ENCODE peak calls at places on chromosomes 4 and X, in ten cellular contexts. One of them, this sample, is unnamed.

GRCh38 chr4:54439831-54440243 is 210.7 kb downstream of the PDGFRA start:
- DNase-seq in transverse colon: peak; percentile 9
- DNase-seq in brain microvascular endothelial cell: peak; percentile 52
- DNase-seq in BJ: no peak
- DNase-seq in left ventricle myocardium inferior: peak; percentile 17
- DNase-seq in colonic mucosa: peak; percentile 20
- DNase-seq in OCI-LY7: peak; percentile 5
- DNase-seq in WERI-Rb-1: no peak
- DNase-seq in tibial nerve: peak; percentile 26
- DNase-seq in psoas muscle: peak; percentile 52
- DNase-seq in this sample: peak; percentile 40

GRCh38 chr4:70687821-70688794 is at the start of gene UTP3:
- DNase-seq in transverse colon: peak; percentile 96
- DNase-seq in brain microvascular endothelial cell: peak; percentile 98
- DNase-seq in BJ: peak; percentile 98
- DNase-seq in left ventricle myocardium inferior: peak; percentile 94
- DNase-seq in colonic mucosa: peak; percentile 96
- DNase-seq in OCI-LY7: peak; percentile 96
- DNase-seq in WERI-Rb-1: peak; percentile 96
- DNase-seq in tibial nerve: peak; percentile 93
- DNase-seq in psoas muscle: peak; percentile 98
- DNase-seq in this sample: peak; percentile 96

GRCh38 chr4:117064297-117064696 is 21.1 kb downstream of the TRAM1L1 start:
- DNase-seq in transverse colon: no peak
- DNase-seq in brain microvascular endothelial cell: peak; percentile 60
- DNase-seq in BJ: no peak
- DNase-seq in left ventricle myocardium inferior: no peak
- DNase-seq in colonic mucosa: no peak
- DNase-seq in OCI-LY7: no peak
- DNase-seq in WERI-Rb-1: no peak
- DNase-seq in tibial nerve: no peak
- DNase-seq in psoas muscle: no peak
- DNase-seq in this sample: no peak

GRCh38 chr4:101693842-101694398 is 96.6 kb upstream of the BANK1 start:
- DNase-seq in transverse colon: no peak
- DNase-seq in brain microvascular endothelial cell: no peak
- DNase-seq in BJ: no peak
- DNase-seq in left ventricle myocardium inferior: no peak
- DNase-seq in colonic mucosa: no peak
- DNase-seq in OCI-LY7: no peak
- DNase-seq in WERI-Rb-1: peak; percentile 29
- DNase-seq in tibial nerve: no peak
- DNase-seq in psoas muscle: no peak
- DNase-seq in this sample: no peak

GRCh38 chr4:176321589-176321988 is 1.8 kb downstream of the SPCS3 start:
- DNase-seq in transverse colon: no peak
- DNase-seq in brain microvascular endothelial cell: no peak
- DNase-seq in BJ: no peak
- DNase-seq in left ventricle myocardium inferior: no peak
- DNase-seq in colonic mucosa: no peak
- DNase-seq in OCI-LY7: no peak
- DNase-seq in WERI-Rb-1: no peak
- DNase-seq in tibial nerve: no peak
- DNase-seq in psoas muscle: no peak
- DNase-seq in this sample: no peak

GRCh38 chr4:106809083-106809482 is 227.0 kb downstream of the DKK2 start:
- DNase-seq in transverse colon: no peak
- DNase-seq in brain microvascular endothelial cell: peak; percentile 66
- DNase-seq in BJ: no peak
- DNase-seq in left ventricle myocardium inferior: no peak
- DNase-seq in colonic mucosa: no peak
- DNase-seq in OCI-LY7: no peak
- DNase-seq in WERI-Rb-1: peak; percentile 44
- DNase-seq in tibial nerve: peak; percentile 9
- DNase-seq in psoas muscle: no peak
- DNase-seq in this sample: no peak

GRCh38 chr4:90745176-90745575 is 618.0 kb downstream of the CCSER1 start:
- DNase-seq in transverse colon: no peak
- DNase-seq in brain microvascular endothelial cell: no peak
- DNase-seq in BJ: no peak
- DNase-seq in left ventricle myocardium inferior: no peak
- DNase-seq in colonic mucosa: no peak
- DNase-seq in OCI-LY7: no peak
- DNase-seq in WERI-Rb-1: no peak
- DNase-seq in tibial nerve: no peak
- DNase-seq in psoas muscle: no peak
- DNase-seq in this sample: no peak

GRCh38 chrX:8430444-8430843 is 34.2 kb upstream of the VCX3B start:
- DNase-seq in transverse colon: no peak
- DNase-seq in brain microvascular endothelial cell: no peak
- DNase-seq in BJ: no peak
- DNase-seq in left ventricle myocardium inferior: no peak
- DNase-seq in colonic mucosa: no peak
- DNase-seq in OCI-LY7: no peak
- DNase-seq in WERI-Rb-1: no peak
- DNase-seq in tibial nerve: no peak
- DNase-seq in psoas muscle: no peak
- DNase-seq in this sample: no peak

GRCh38 chr4:173508386-173509002 is 21.5 kb downstream of the HAND2 start:
- DNase-seq in transverse colon: no peak
- DNase-seq in brain microvascular endothelial cell: no peak
- DNase-seq in BJ: no peak
- DNase-seq in left ventricle myocardium inferior: no peak
- DNase-seq in colonic mucosa: no peak
- DNase-seq in OCI-LY7: no peak
- DNase-seq in WERI-Rb-1: no peak
- DNase-seq in tibial nerve: no peak
- DNase-seq in psoas muscle: no peak
- DNase-seq in this sample: no peak

GRCh38 chr4:52838729-52839722 is 23.1 kb upstream of the RASL11B start:
- DNase-seq in transverse colon: no peak
- DNase-seq in brain microvascular endothelial cell: no peak
- DNase-seq in BJ: no peak
- DNase-seq in left ventricle myocardium inferior: no peak
- DNase-seq in colonic mucosa: no peak
- DNase-seq in OCI-LY7: no peak
- DNase-seq in WERI-Rb-1: no peak
- DNase-seq in tibial nerve: no peak
- DNase-seq in psoas muscle: no peak
- DNase-seq in this sample: no peak

GRCh38 chr4:27692098-27692679 is 831.5 kb downstream of the STIM2 start:
- DNase-seq in transverse colon: no peak
- DNase-seq in brain microvascular endothelial cell: peak; percentile 36
- DNase-seq in BJ: no peak
- DNase-seq in left ventricle myocardium inferior: no peak
- DNase-seq in colonic mucosa: no peak
- DNase-seq in OCI-LY7: peak; percentile 46
- DNase-seq in WERI-Rb-1: peak; percentile 29
- DNase-seq in tibial nerve: no peak
- DNase-seq in psoas muscle: no peak
- DNase-seq in this sample: no peak

GRCh38 chr4:25973346-25973745 is 59.3 kb downstream of the SMIM20 start:
- DNase-seq in transverse colon: no peak
- DNase-seq in brain microvascular endothelial cell: no peak
- DNase-seq in BJ: no peak
- DNase-seq in left ventricle myocardium inferior: no peak
- DNase-seq in colonic mucosa: no peak
- DNase-seq in OCI-LY7: no peak
- DNase-seq in WERI-Rb-1: no peak
- DNase-seq in tibial nerve: no peak
- DNase-seq in psoas muscle: no peak
- DNase-seq in this sample: no peak

GRCh38 chr4:38759077-38759789 is 23.6 kb downstream of the TLR10 start:
- DNase-seq in transverse colon: peak; percentile 68
- DNase-seq in brain microvascular endothelial cell: peak; percentile 77
- DNase-seq in BJ: no peak
- DNase-seq in left ventricle myocardium inferior: peak; percentile 25
- DNase-seq in colonic mucosa: peak; percentile 71
- DNase-seq in OCI-LY7: peak; percentile 83
- DNase-seq in WERI-Rb-1: peak; percentile 50
- DNase-seq in tibial nerve: peak; percentile 74
- DNase-seq in psoas muscle: no peak
- DNase-seq in this sample: no peak

GRCh38 chr4:153534792-153535629 is 68.9 kb downstream of the TMEM131L start:
- DNase-seq in transverse colon: no peak
- DNase-seq in brain microvascular endothelial cell: no peak
- DNase-seq in BJ: no peak
- DNase-seq in left ventricle myocardium inferior: no peak
- DNase-seq in colonic mucosa: no peak
- DNase-seq in OCI-LY7: no peak
- DNase-seq in WERI-Rb-1: no peak
- DNase-seq in tibial nerve: no peak
- DNase-seq in psoas muscle: no peak
- DNase-seq in this sample: no peak

GRCh38 chrX:1581132-1581531 is 10.3 kb upstream of the AKAP17A start:
- DNase-seq in transverse colon: peak; percentile 65
- DNase-seq in brain microvascular endothelial cell: peak; percentile 57
- DNase-seq in BJ: no peak
- DNase-seq in left ventricle myocardium inferior: no peak
- DNase-seq in colonic mucosa: peak; percentile 71
- DNase-seq in OCI-LY7: peak; percentile 85
- DNase-seq in WERI-Rb-1: peak; percentile 61
- DNase-seq in tibial nerve: peak; percentile 73
- DNase-seq in psoas muscle: no peak
- DNase-seq in this sample: no peak

GRCh38 chr4:87209696-87210095 is 10.7 kb downstream of the KLHL8 start:
- DNase-seq in transverse colon: peak; percentile 35
- DNase-seq in brain microvascular endothelial cell: no peak
- DNase-seq in BJ: no peak
- DNase-seq in left ventricle myocardium inferior: peak; percentile 54
- DNase-seq in colonic mucosa: no peak
- DNase-seq in OCI-LY7: peak; percentile 35
- DNase-seq in WERI-Rb-1: no peak
- DNase-seq in tibial nerve: peak; percentile 46
- DNase-seq in psoas muscle: peak; percentile 72
- DNase-seq in this sample: peak; percentile 79

GRCh38 chr4:125346616-125347015 is 31.9 kb downstream of the FAT4 start:
- DNase-seq in transverse colon: no peak
- DNase-seq in brain microvascular endothelial cell: no peak
- DNase-seq in BJ: no peak
- DNase-seq in left ventricle myocardium inferior: no peak
- DNase-seq in colonic mucosa: no peak
- DNase-seq in OCI-LY7: no peak
- DNase-seq in WERI-Rb-1: no peak
- DNase-seq in tibial nerve: no peak
- DNase-seq in psoas muscle: no peak
- DNase-seq in this sample: no peak
- H3K36me3 ChIP-seq in transverse colon: no peaks in the 10 kb centered on the region
- H3K36me3 ChIP-seq in brain microvascular endothelial cell: no peaks in the 10 kb centered on the region
- H3K36me3 ChIP-seq in BJ: no peaks in the 10 kb centered on the region
- H3K36me3 ChIP-seq in left ventricle myocardium inferior: no peaks in the 10 kb centered on the region
- H3K36me3 ChIP-seq in colonic mucosa: no peaks in the 10 kb centered on the region
- H3K36me3 ChIP-seq in OCI-LY7: no peaks in the 10 kb centered on the region
- H3K36me3 ChIP-seq in WERI-Rb-1: no peaks in the 10 kb centered on the region
- H3K36me3 ChIP-seq in tibial nerve: no peaks in the 10 kb centered on the region
- H3K36me3 ChIP-seq in psoas muscle: no peaks in the 10 kb centered on the region
- H3K36me3 ChIP-seq in this sample: no peaks in the 10 kb centered on the region

GRCh38 chr4:4443821-4444220 is 56.9 kb downstream of the NSG1 start:
- DNase-seq in transverse colon: no peak
- DNase-seq in brain microvascular endothelial cell: peak; percentile 61
- DNase-seq in BJ: no peak
- DNase-seq in left ventricle myocardium inferior: no peak
- DNase-seq in colonic mucosa: no peak
- DNase-seq in OCI-LY7: no peak
- DNase-seq in WERI-Rb-1: no peak
- DNase-seq in tibial nerve: no peak
- DNase-seq in psoas muscle: no peak
- DNase-seq in this sample: no peak

GRCh38 chr4:4440333-4441061 is 53.6 kb downstream of the NSG1 start:
- DNase-seq in transverse colon: no peak
- DNase-seq in brain microvascular endothelial cell: no peak
- DNase-seq in BJ: no peak
- DNase-seq in left ventricle myocardium inferior: no peak
- DNase-seq in colonic mucosa: no peak
- DNase-seq in OCI-LY7: no peak
- DNase-seq in WERI-Rb-1: no peak
- DNase-seq in tibial nerve: no peak
- DNase-seq in psoas muscle: no peak
- DNase-seq in this sample: no peak

GRCh38 chr4:4446434-4446833 is 59.5 kb downstream of the NSG1 start:
- DNase-seq in transverse colon: no peak
- DNase-seq in brain microvascular endothelial cell: peak; percentile 52
- DNase-seq in BJ: no peak
- DNase-seq in left ventricle myocardium inferior: no peak
- DNase-seq in colonic mucosa: no peak
- DNase-seq in OCI-LY7: no peak
- DNase-seq in WERI-Rb-1: no peak
- DNase-seq in tibial nerve: no peak
- DNase-seq in psoas muscle: no peak
- DNase-seq in this sample: no peak
- TF ChIP-seq CTCF in transverse colon: no peak
- TF ChIP-seq CTCF in brain microvascular endothelial cell: no peak
- TF ChIP-seq CTCF in BJ: no peak
- TF ChIP-seq CTCF in left ventricle myocardium inferior: no peak
- TF ChIP-seq CTCF in colonic mucosa: no peak
- TF ChIP-seq CTCF in OCI-LY7: no peak
- TF ChIP-seq CTCF in WERI-Rb-1: no peak
- TF ChIP-seq CTCF in tibial nerve: no peak
- TF ChIP-seq CTCF in psoas muscle: no peak
- TF ChIP-seq CTCF in this sample: no peak

DNA sequence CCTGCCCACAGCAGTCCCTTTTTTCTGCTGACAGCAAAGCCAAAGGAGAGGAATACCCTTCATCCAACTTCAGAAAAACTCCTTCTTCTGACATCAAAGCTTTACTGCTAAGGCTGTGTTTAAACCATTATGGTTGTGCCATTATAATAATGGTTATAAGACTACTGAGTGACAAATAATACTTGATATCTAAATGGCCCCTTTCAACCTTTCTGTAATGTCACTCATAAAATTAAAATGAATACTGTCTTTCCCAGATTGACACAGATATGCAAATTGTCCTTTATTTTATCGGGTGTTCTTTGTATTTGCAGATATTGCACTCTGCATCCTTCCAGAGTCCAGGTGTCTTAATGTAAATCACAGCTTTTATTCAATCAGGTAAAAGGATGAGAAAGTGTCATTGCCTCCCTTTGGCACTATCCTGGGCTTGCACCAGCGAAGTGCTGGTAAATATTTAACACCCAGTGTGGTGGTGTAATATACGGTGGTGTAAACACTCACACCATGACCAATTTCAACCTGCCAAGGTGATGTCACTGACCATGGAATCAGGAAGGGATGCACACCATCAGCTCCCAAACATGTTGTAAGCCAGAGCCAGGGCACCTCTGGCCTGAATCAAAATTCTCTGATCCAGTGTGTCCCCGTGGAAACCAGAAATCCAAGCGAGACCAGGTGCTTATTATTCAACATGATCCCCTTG is 139.4 kb upstream of the TENM3 start:
- DNase-seq in transverse colon: no peak
- DNase-seq in brain microvascular endothelial cell: no peak
- DNase-seq in BJ: no peak
- DNase-seq in left ventricle myocardium inferior: no peak
- DNase-seq in colonic mucosa: no peak
- DNase-seq in OCI-LY7: no peak
- DNase-seq in WERI-Rb-1: no peak
- DNase-seq in tibial nerve: no peak
- DNase-seq in psoas muscle: no peak
- DNase-seq in this sample: no peak
- H3K36me3 ChIP-seq in transverse colon: no peaks in the 10 kb centered on the region
- H3K36me3 ChIP-seq in brain microvascular endothelial cell: no peaks in the 10 kb centered on the region
- H3K36me3 ChIP-seq in BJ: no peaks in the 10 kb centered on the region
- H3K36me3 ChIP-seq in left ventricle myocardium inferior: no peaks in the 10 kb centered on the region
- H3K36me3 ChIP-seq in colonic mucosa: no peaks in the 10 kb centered on the region
- H3K36me3 ChIP-seq in OCI-LY7: no peaks in the 10 kb centered on the region
- H3K36me3 ChIP-seq in WERI-Rb-1: no peaks in the 10 kb centered on the region
- H3K36me3 ChIP-seq in tibial nerve: no peaks in the 10 kb centered on the region
- H3K36me3 ChIP-seq in psoas muscle: no peaks in the 10 kb centered on the region
- H3K36me3 ChIP-seq in this sample: no peaks in the 10 kb centered on the region

GRCh38 chrX:66408507-66408906 is 230.4 kb downstream of the EDA2R start:
- DNase-seq in transverse colon: no peak
- DNase-seq in brain microvascular endothelial cell: no peak
- DNase-seq in BJ: no peak
- DNase-seq in left ventricle myocardium inferior: no peak
- DNase-seq in colonic mucosa: no peak
- DNase-seq in OCI-LY7: peak; percentile 3
- DNase-seq in WERI-Rb-1: no peak
- DNase-seq in tibial nerve: no peak
- DNase-seq in psoas muscle: no peak
- DNase-seq in this sample: no peak
- TF ChIP-seq CTCF in transverse colon: no peak
- TF ChIP-seq CTCF in brain microvascular endothelial cell: no peak
- TF ChIP-seq CTCF in BJ: no peak
- TF ChIP-seq CTCF in left ventricle myocardium inferior: no peak
- TF ChIP-seq CTCF in colonic mucosa: peak; percentile 31
- TF ChIP-seq CTCF in OCI-LY7: peak; percentile 59
- TF ChIP-seq CTCF in WERI-Rb-1: no peak
- TF ChIP-seq CTCF in tibial nerve: no peak
- TF ChIP-seq CTCF in psoas muscle: no peak
- TF ChIP-seq CTCF in this sample: no peak